ENCODE peak calls at places on chromosome 2, in four cellular contexts. O is WTC11, U is HepG2, G is K562. V is an unnamed sample.

GRCh38 chr2:186995092-186995491 is 146.1 kb upstream of the ZSWIM2 start:
- DNase-seq in G (no peak), O (no peak), U (no peak), V (no peak)

GRCh38 chr2:68739261-68740183 is 4.9 kb downstream of the ARHGAP25 start:
- DNase-seq in U (no peak), G (no peak), O (no peak), V (no peak)

GRCh38 chr2:18436408-18437077 is 123.9 kb downstream of the RDH14 start:
- DNase-seq in O (no peak), G (no peak), U (no peak), V (no peak)

GRCh38 chr2:234672498-234673150 is 175.7 kb upstream of the ARL4C start:
- DNase-seq in O (no peak), U (no peak), G (no peak), V (no peak)

GRCh38 chr2:45195916-45196315 is 186.7 kb upstream of the SIX2 start:
- DNase-seq in G (no peak), U (no peak), O (no peak), V (no peak)

GRCh38 chr2:128638311-128638710 is 319.6 kb upstream of the HS6ST1 start:
- DNase-seq in U (no peak), G (no peak), O (no peak), V (no peak)

GRCh38 chr2:179860255-179861026 is 971 bp downstream of the ZNF385B start:
- DNase-seq in U (no peak), G (no peak), O (peak; percentile 29), V (peak; percentile 27)

GRCh38 chr2:105768961-105769452 is 24.3 kb downstream of the NCK2 start:
- DNase-seq in G (no peak), O (no peak), U (no peak), V (no peak)

GRCh38 chr2:135203944-135204343 is 151.9 kb downstream of the RAB3GAP1 start:
- DNase-seq in G (no peak), O (no peak), U (no peak), V (no peak)

GRCh38 chr2:197705912-197706838 is 1.0 kb downstream of the MARS2 start:
- DNase-seq in O (no peak), G (no peak), U (peak; percentile 39), V (no peak)

GRCh38 chr2:152804687-152805408 is 86.4 kb downstream of the ARL6IP6 start:
- DNase-seq in U (no peak), O (no peak), G (no peak), V (no peak)

GRCh38 chr2:23477392-23477791 is 92.4 kb downstream of the KLHL29 start:
- DNase-seq in G (no peak), O (no peak), U (no peak), V (no peak)

GRCh38 chr2:176174382-176174834 is 14.1 kb upstream of the HOXD1 start:
- DNase-seq in U (no peak), G (no peak), O (no peak), V (peak; percentile 51)

GRCh38 chr2:3606370-3607124 is 11.6 kb downstream of the COLEC11 start:
- DNase-seq in U (no peak), G (no peak), O (no peak), V (no peak)

GRCh38 chr2:7118606-7119503 is 201.6 kb downstream of the RNF144A start:
- DNase-seq in O (peak; percentile 45), U (no peak), G (no peak), V (peak; percentile 36)

GRCh38 chr2:69774984-69775982 is 33.3 kb downstream of the ANXA4 start:
- DNase-seq in G (no peak), U (no peak), O (no peak), V (no peak)

GRCh38 chr2:177161741-177162440 is 50.7 kb upstream of the HNRNPA3 start:
- DNase-seq in G (peak; percentile 48), O (no peak), U (no peak), V (no peak)

GRCh38 chr2:227192491-227192890 is 28.1 kb downstream of the COL4A3 start:
- DNase-seq in G (no peak), O (no peak), U (no peak), V (no peak)

GRCh38 chr2:100256416-100256815 is 65.9 kb downstream of the LONRF2 start:
- DNase-seq in G (no peak), O (no peak), U (no peak), V (no peak)

GRCh38 chr2:186848873-186849578 is at the start of gene ZSWIM2:
- DNase-seq in O (peak; percentile 92), G (no peak), U (peak; percentile 19), V (peak; percentile 58)

GRCh38 chr2:67455219-67456142 is 58.3 kb downstream of the ETAA1 start:
- DNase-seq in O (no peak), G (no peak), U (peak; percentile 9), V (no peak)

GRCh38 chr2:72993585-72994280 is 76.4 kb downstream of the EMX1 start:
- DNase-seq in G (no peak), U (no peak), O (no peak), V (no peak)

GRCh38 chr2:218711550-218711929 is 905 bp downstream of the TTLL4 start:
- DNase-seq in O (no peak), U (no peak), G (no peak), V (no peak)

GRCh38 chr2:164922119-164922518 is 33.2 kb downstream of the SLC38A11 start:
- DNase-seq in G (no peak), O (no peak), U (no peak), V (no peak)

GRCh38 chr2:240137596-240138274 is 1.6 kb upstream of the COPS9 start:
- DNase-seq in G (no peak), O (no peak), U (no peak), V (no peak)

GRCh38 chr2:37658682-37659081 is 12.8 kb downstream of the CDC42EP3 start:
- DNase-seq in U (no peak), G (no peak), O (no peak), V (no peak)

GRCh38 chr2:30402441-30403182 is 44.4 kb upstream of the LCLAT1 start:
- DNase-seq in U (no peak), O (no peak), G (no peak), V (no peak)

GRCh38 chr2:240946046-240946445 is 39.9 kb downstream of the CROCC2 start:
- DNase-seq in U (no peak), O (peak; percentile 10), G (no peak), V (no peak)

GRCh38 chr2:12099374-12099773 is 352.9 kb downstream of the LPIN1 start:
- DNase-seq in U (no peak), G (no peak), O (no peak), V (no peak)

GRCh38 chr2:234198976-234199375 is 148.5 kb downstream of the SPP2 start:
- DNase-seq in U (no peak), O (no peak), G (no peak), V (no peak)

GRCh38 chr2:214075446-214075845 is 335.4 kb upstream of the VWC2L start:
- DNase-seq in G (no peak), U (no peak), O (no peak), V (no peak)

GRCh38 chr2:100730290-100730868 is 89.6 kb upstream of the NPAS2 start:
- DNase-seq in U (peak; percentile 82), G (no peak), O (peak; percentile 72), V (peak; percentile 27)

GRCh38 chr2:223566398-223566797 is 35.8 kb downstream of the SCG2 start:
- DNase-seq in G (no peak), O (no peak), U (no peak), V (no peak)

GRCh38 chr2:28993211-28993960 is 12.3 kb downstream of the TOGARAM2 start:
- DNase-seq in U (no peak), O (no peak), G (no peak), V (no peak)

GRCh38 chr2:99821039-99821438 is 321.4 kb downstream of the AFF3 start:
- DNase-seq in O (no peak), G (no peak), U (no peak), V (no peak)

GRCh38 chr2:30404354-30405265 is 42.4 kb upstream of the LCLAT1 start:
- DNase-seq in U (no peak), G (no peak), O (no peak), V (no peak)

GRCh38 chr2:233373316-233373715 is 19.0 kb downstream of the DGKD start:
- DNase-seq in U (no peak), G (no peak), O (no peak), V (no peak)

GRCh38 chr2:113079123-113079522 is 11.4 kb downstream of the IL1F10 start:
- DNase-seq in G (no peak), O (no peak), U (no peak), V (no peak)

GRCh38 chr2:233799087-233799665 is 21.0 kb downstream of the MROH2A start:
- DNase-seq in G (no peak), O (no peak), U (no peak), V (no peak)

GRCh38 chr2:32882911-32883810 is 63.6 kb upstream of the LTBP1 start:
- DNase-seq in G (no peak), O (no peak), U (no peak), V (no peak)

DNA sequence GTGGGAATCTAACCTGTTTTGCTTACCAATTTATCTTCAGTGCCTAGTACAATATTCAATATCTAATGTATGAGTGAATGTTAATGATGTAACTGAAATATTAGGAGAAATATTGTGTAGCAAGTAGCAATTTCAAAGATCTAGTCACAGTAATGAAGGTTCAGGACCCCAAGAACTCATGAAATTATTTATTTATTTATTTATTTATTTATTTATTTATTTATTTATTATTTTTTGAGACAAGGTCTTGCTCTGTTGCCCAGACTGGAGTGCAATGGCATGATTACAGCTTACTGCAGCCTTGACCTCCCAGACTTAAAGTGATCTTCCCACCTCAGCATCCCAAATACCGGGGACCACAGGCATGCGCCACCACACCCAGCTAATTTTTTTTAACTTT is 126.9 kb downstream of the KCNJ3 start:
- DNase-seq in G (no peak), U (no peak), O (no peak), V (no peak)
- TF ChIP-seq ELF4 in G (no peak), U (no peak), O (no peak), V (no peak)

GRCh38 chr2:149617476-149617875 is 29.9 kb upstream of the MMADHC start:
- DNase-seq in G (no peak), O (no peak), U (no peak), V (no peak)
- TF ChIP-seq ELF4 in G (no peak), O (no peak), U (no peak), V (no peak)

GRCh38 chr2:215651412-215651811 is 215.5 kb upstream of the FN1 start:
- DNase-seq in G (no peak), O (no peak), U (no peak), V (no peak)

GRCh38 chr2:215657844-215658243 is 222.0 kb upstream of the FN1 start:
- DNase-seq in U (no peak), O (no peak), G (no peak), V (no peak)

GRCh38 chr2:215654177-215654850 is 218.4 kb upstream of the FN1 start:
- DNase-seq in O (no peak), G (no peak), U (no peak), V (no peak)

GRCh38 chr2:215652432-215652831 is 216.6 kb upstream of the FN1 start:
- DNase-seq in G (no peak), U (no peak), O (no peak), V (no peak)

GRCh38 chr2:215653344-215654015 is 217.6 kb upstream of the FN1 start:
- DNase-seq in U (no peak), G (no peak), O (no peak), V (no peak)
- TF ChIP-seq ELF4 in U (no peak), G (no peak), O (no peak), V (no peak)

DNA sequence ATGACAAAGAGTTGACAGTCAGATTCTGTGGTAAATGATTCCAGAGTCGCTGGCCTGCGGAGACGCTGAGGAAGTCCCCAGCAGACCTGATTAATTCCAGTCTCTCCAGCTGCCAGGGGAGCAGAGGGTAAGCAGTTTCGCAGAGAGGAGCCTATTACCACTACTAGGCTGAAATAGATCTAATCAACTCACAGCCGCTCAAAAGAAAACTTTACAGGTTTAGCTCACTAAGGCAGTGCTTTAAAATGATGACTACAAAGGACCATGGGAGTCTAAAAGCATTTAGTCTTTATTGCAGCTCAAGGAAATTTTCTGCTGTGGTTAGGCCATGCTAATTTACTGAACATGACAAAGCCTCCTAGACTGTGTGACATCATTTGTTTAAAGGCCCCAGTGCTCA is 445.6 kb upstream of the POU3F3 start:
- DNase-seq in O (no peak), G (no peak), U (no peak), V (peak; percentile 28)
- TF ChIP-seq ELF4 in O (no peak), G (no peak), U (no peak), V (no peak)

V was measured in HEK293T.